ENCODE peak calls at places on chromosomes 3 and 15, in nine cellular contexts. S is substantia nigra; X is iris pigment epithelial cell; V is NCI-H1105; L is body of pancreas; M is CD4-positive, alpha-beta T cell; H is tibial artery; P is astrocyte of the spinal cord; F is HFF-Myc. E is an unnamed sample.

GRCh38 chr3:170109579-170110293 is 71.8 kb downstream of the PHC3 start:
- DNase-seq in S (no peak), X (no peak), V (no peak), L (no peak), M (no peak), H (no peak), P (no peak), F (no peak), E (no peak)

GRCh38 chr15:75836953-75837321 is 6.3 kb upstream of the UBE2Q2 start:
- DNase-seq in S (no peak), X (peak; percentile 92), V (no peak), L (no peak), M (peak; percentile 30), H (peak; percentile 56), P (peak; percentile 90), F (peak; percentile 45), E (peak; percentile 80)

GRCh38 chr3:186365202-186365974 is 3.4 kb upstream of the DGKG start:
- DNase-seq in S (peak; percentile 62), X (no peak), V (no peak), L (no peak), M (no peak), H (peak; percentile 57), P (peak; percentile 35), F (no peak), E (no peak)

GRCh38 chr3:184209146-184209923 is 20.1 kb upstream of the VWA5B2 start:
- DNase-seq in S (no peak), X (peak; percentile 36), V (no peak), L (no peak), M (no peak), H (peak; percentile 53), P (no peak), F (no peak), E (no peak)

GRCh38 chr3:21330293-21330692 is 420.7 kb downstream of the ZNF385D start:
- DNase-seq in S (no peak), X (no peak), V (no peak), L (no peak), M (no peak), H (no peak), P (no peak), F (no peak), E (no peak)

GRCh38 chr15:25240461-25241021 is 198.3 kb downstream of the UBE3A start:
- DNase-seq in S (no peak), X (no peak), V (no peak), L (no peak), M (no peak), H (peak; percentile 16), P (no peak), F (no peak), E (no peak)

GRCh38 chr3:4290272-4290893 is 12.8 kb upstream of the SETMAR start:
- DNase-seq in S (no peak), X (peak; percentile 51), V (peak; percentile 8), L (peak; percentile 45), M (no peak), H (peak; percentile 35), P (peak; percentile 56), F (peak; percentile 26), E (peak; percentile 48)

GRCh38 chr3:13332158-13332557 is 88.0 kb downstream of the NUP210 start:
- DNase-seq in S (no peak), X (no peak), V (no peak), L (peak; percentile 50), M (no peak), H (no peak), P (no peak), F (no peak), E (no peak)

GRCh38 chr3:16369247-16369646 is 104.2 kb downstream of the OXNAD1 start:
- DNase-seq in S (no peak), X (peak; percentile 13), V (no peak), L (no peak), M (no peak), H (no peak), P (no peak), F (no peak), E (no peak)

GRCh38 chr3:159761377-159761776 is 227.3 kb upstream of the IL12A start:
- DNase-seq in S (no peak), X (peak; percentile 25), V (no peak), L (no peak), M (no peak), H (peak; percentile 42), P (peak; percentile 40), F (no peak), E (peak; percentile 31)

GRCh38 chr15:77819841-77820728 is 187.4 kb upstream of the LINGO1 start:
- DNase-seq in S (peak; percentile 39), X (peak; percentile 19), V (no peak), L (no peak), M (no peak), H (no peak), P (no peak), F (no peak), E (peak; percentile 14)

GRCh38 chr15:64619880-64620839 is 155.2 kb downstream of the RBPMS2 start:
- DNase-seq in S (no peak), X (peak; percentile 82), V (no peak), L (no peak), M (no peak), H (no peak), P (peak; percentile 35), F (no peak), E (no peak)

GRCh38 chr3:64677961-64678716 is 9.7 kb downstream of the ADAMTS9 start:
- DNase-seq in S (no peak), X (no peak), V (no peak), L (no peak), M (no peak), H (no peak), P (no peak), F (no peak), E (no peak)

GRCh38 chr15:101549647-101550046 is 60.1 kb upstream of the PCSK6 start:
- DNase-seq in S (no peak), X (no peak), V (no peak), L (no peak), M (no peak), H (no peak), P (no peak), F (no peak), E (no peak)

GRCh38 chr15:25250011-25250596 is 188.7 kb downstream of the UBE3A start:
- DNase-seq in S (no peak), X (no peak), V (no peak), L (no peak), M (no peak), H (no peak), P (no peak), F (no peak), E (no peak)

GRCh38 chr3:146781606-146782005 is 176.5 kb upstream of the PLSCR5 start:
- DNase-seq in S (no peak), X (peak; percentile 22), V (no peak), L (no peak), M (no peak), H (no peak), P (peak; percentile 47), F (no peak), E (no peak)

GRCh38 chr3:150743508-150743907 is 19.5 kb downstream of the SIAH2 start:
- DNase-seq in S (no peak), X (peak; percentile 47), V (no peak), L (no peak), M (no peak), H (no peak), P (no peak), F (no peak), E (peak; percentile 25)

GRCh38 chr15:60363024-60363674 is 34.6 kb downstream of the ANXA2 start:
- DNase-seq in S (no peak), X (no peak), V (no peak), L (no peak), M (no peak), H (no peak), P (peak; percentile 36), F (no peak), E (peak; percentile 62)

GRCh38 chr3:72393455-72393854 is 454.8 kb downstream of the SHQ1 start:
- DNase-seq in S (no peak), X (no peak), V (no peak), L (no peak), M (no peak), H (no peak), P (no peak), F (no peak), E (no peak)

GRCh38 chr15:29601811-29602210 is 220.5 kb downstream of the TJP1 start:
- DNase-seq in S (no peak), X (peak; percentile 18), V (no peak), L (no peak), M (no peak), H (no peak), P (peak; percentile 40), F (no peak), E (no peak)

GRCh38 chr3:179488213-179488612 is 36.9 kb upstream of the GNB4 start:
- DNase-seq in S (no peak), X (no peak), V (no peak), L (no peak), M (no peak), H (no peak), P (no peak), F (no peak), E (no peak)

GRCh38 chr3:187902938-187903337 is 157.7 kb upstream of the BCL6 start:
- DNase-seq in S (no peak), X (peak; percentile 53), V (no peak), L (no peak), M (no peak), H (no peak), P (no peak), F (no peak), E (no peak)

GRCh38 chr15:55562601-55563000 is 25.5 kb downstream of the PYGO1 start:
- DNase-seq in S (no peak), X (no peak), V (no peak), L (no peak), M (no peak), H (no peak), P (no peak), F (no peak), E (no peak)

GRCh38 chr3:53072653-53073552 is 27.0 kb upstream of the SFMBT1 start:
- DNase-seq in S (peak; percentile 74), X (peak; percentile 70), V (peak; percentile 61), L (peak; percentile 84), M (peak; percentile 86), H (peak; percentile 81), P (peak; percentile 65), F (peak; percentile 39), E (peak; percentile 72)

GRCh38 chr3:170107926-170108325 is 70.1 kb downstream of the GPR160 start:
- DNase-seq in S (no peak), X (peak; percentile 40), V (no peak), L (no peak), M (no peak), H (no peak), P (no peak), F (no peak), E (no peak)

GRCh38 chr15:29018983-29019875 is 133.5 kb downstream of the APBA2 start:
- DNase-seq in S (no peak), X (no peak), V (no peak), L (no peak), M (no peak), H (no peak), P (no peak), F (no peak), E (no peak)

GRCh38 chr15:52217186-52217585 is 26.0 kb upstream of the GNB5 start:
- DNase-seq in S (no peak), X (no peak), V (no peak), L (peak; percentile 50), M (no peak), H (no peak), P (no peak), F (no peak), E (no peak)

GRCh38 chr3:113132571-113132996 is 78.8 kb upstream of the BOC start:
- DNase-seq in S (no peak), X (peak; percentile 7), V (no peak), L (no peak), M (no peak), H (no peak), P (peak; percentile 88), F (peak; percentile 50), E (peak; percentile 87)

GRCh38 chr3:120331071-120331470 is 18.1 kb downstream of the LRRC58 start:
- DNase-seq in S (no peak), X (peak; percentile 31), V (no peak), L (no peak), M (no peak), H (no peak), P (no peak), F (no peak), E (no peak)

GRCh38 chr3:73815966-73816365 is 191.2 kb upstream of the PDZRN3 start:
- DNase-seq in S (no peak), X (no peak), V (no peak), L (no peak), M (no peak), H (no peak), P (no peak), F (no peak), E (no peak)

GRCh38 chr3:168476360-168476980 is 380.7 kb upstream of the GOLIM4 start:
- DNase-seq in S (no peak), X (no peak), V (no peak), L (no peak), M (no peak), H (no peak), P (no peak), F (no peak), E (no peak)

E was measured in mesenchymal stem cell.